ENCODE peak calls at places on chromosome 11, in four cellular contexts. N is HepG2, F is HEK293T, U is H1. A is an unnamed sample.

GRCh38 chr11:76665921-76666351 is 4.6 kb downstream of the LRRC32 start:
- DNase-seq in N (no peak), F (no peak), U (no peak), A (no peak)

GRCh38 chr11:73040046-73040445 is 102.1 kb downstream of the FCHSD2 start:
- DNase-seq in N (no peak), F (no peak), U (no peak), A (no peak)

GRCh38 chr11:10493041-10493663 is 38.1 kb downstream of the AMPD3 start:
- DNase-seq in N (no peak), F (no peak), U (no peak), A (no peak)

GRCh38 chr11:12121504-12121903 is 11.1 kb downstream of the MICAL2 start:
- DNase-seq in N (no peak), F (no peak), U (no peak), A (no peak)

GRCh38 chr11:80240245-80240644 is 799.4 kb upstream of the TENM4 start:
- DNase-seq in N (no peak), F (no peak), U (no peak), A (no peak)

GRCh38 chr11:83641511-83641910 is 355.3 kb upstream of the CCDC90B start:
- DNase-seq in N (no peak), F (no peak), U (no peak), A (no peak)

GRCh38 chr11:74636633-74637184 is 44.3 kb downstream of the POLD3 start:
- DNase-seq in N (no peak), F (no peak), U (no peak), A (no peak)

GRCh38 chr11:47399860-47400812 is 8.3 kb upstream of the SLC39A13 start:
- DNase-seq in N (no peak), F (no peak), U (no peak), A (no peak)

GRCh38 chr11:125959511-125959910 is 13.7 kb downstream of the VSIG10L2 start:
- DNase-seq in N (no peak), F (no peak), U (no peak), A (no peak)

GRCh38 chr11:27076121-27076589 is 35.5 kb downstream of the BBOX1 start:
- DNase-seq in N (no peak), F (no peak), U (no peak), A (no peak)

GRCh38 chr11:61083601-61084147 is 18.6 kb upstream of the CD5 start:
- DNase-seq in N (no peak), F (no peak), U (no peak), A (no peak)

GRCh38 chr11:8826145-8826786 is 84.7 kb upstream of the AKIP1 start:
- DNase-seq in N (peak), F (no peak), U (no peak), A (no peak)

DNA sequence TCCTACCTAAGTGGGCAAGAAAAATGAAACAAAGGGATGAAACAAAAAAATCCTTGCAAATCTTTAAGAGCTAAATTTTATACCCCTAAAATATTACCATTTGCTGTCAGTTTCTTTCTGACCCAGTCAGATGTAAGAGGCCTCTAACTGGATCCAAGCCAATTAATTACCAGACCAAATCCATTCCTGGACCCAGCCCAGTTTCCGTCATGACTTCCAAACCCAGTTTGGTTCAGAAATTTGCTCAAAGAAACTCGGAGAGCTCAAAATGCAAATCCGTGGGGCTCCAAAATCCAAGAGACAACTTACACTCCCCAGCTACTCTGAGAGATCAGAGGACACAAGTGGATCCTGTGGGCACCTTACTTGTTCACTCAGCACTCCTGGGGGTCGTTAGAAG is 46.8 kb downstream of the TRIM44 start:
- DNase-seq in N (no peak), F (no peak), U (no peak), A (no peak)
- TF ChIP-seq SUZ12 in N (no peak), F (no peak), U (no peak), A (no peak)

DNA sequence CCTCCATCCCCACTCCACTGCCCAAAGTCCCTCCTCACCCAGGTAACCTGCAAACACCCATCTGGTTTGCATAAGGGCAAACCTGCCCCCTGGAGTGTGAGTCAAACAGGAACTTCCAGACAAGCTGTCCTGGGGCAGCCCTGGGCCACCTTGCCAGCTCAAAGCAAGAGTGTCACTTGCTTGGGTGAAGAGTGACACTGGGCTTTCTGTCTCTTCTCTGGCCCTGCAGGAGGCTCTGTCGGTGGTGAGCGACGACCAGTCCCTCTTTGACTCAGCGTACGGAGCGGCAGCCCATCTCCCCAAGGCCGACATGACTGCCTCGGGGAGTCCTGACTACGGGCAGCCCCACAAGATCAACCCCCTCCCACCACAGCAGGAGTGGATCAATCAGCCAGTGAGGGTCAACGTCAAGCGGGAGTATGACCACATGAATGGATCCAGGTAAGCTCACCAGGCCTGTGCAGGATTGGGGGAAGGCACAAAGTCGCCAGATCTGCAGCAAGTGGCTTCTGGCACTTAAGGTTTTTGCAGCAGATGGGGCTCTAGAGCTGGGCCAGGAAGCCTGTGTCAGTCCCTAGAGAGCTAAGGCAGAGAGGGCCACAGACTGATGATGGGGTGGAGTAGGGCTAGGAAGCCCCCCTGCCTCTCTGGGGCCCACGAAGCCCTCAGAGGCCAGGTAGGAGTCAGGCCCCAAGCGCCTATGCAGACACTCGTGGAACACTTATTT is 64.2 kb downstream of the FLI1 start:
- DNase-seq in N (no peak), F (no peak), U (no peak), A (no peak)
- TF ChIP-seq SUZ12 in N (no peak), F (no peak), U (no peak), A (no peak)

GRCh38 chr11:1933416-1934325 is 13.5 kb upstream of the MRPL23 start:
- DNase-seq in N (no peak), F (no peak), U (no peak), A (no peak)

GRCh38 chr11:1932681-1933080 is 13.2 kb downstream of the TNNT3 start:
- DNase-seq in N (no peak), F (no peak), U (no peak), A (no peak)

GRCh38 chr11:1935156-1936071 is 11.7 kb upstream of the MRPL23 start:
- DNase-seq in N (no peak), F (no peak), U (peak), A (no peak)

GRCh38 chr11:1936072-1936780 is 10.9 kb upstream of the MRPL23 start:
- DNase-seq in N (no peak), F (no peak), U (peak), A (no peak)

GRCh38 chr11:1934326-1935155 is 12.6 kb upstream of the MRPL23 start:
- DNase-seq in N (no peak), F (no peak), U (no peak), A (no peak)
- TF ChIP-seq SUZ12 in N (no peak), F (no peak), U (no peak), A (no peak)

DNA sequence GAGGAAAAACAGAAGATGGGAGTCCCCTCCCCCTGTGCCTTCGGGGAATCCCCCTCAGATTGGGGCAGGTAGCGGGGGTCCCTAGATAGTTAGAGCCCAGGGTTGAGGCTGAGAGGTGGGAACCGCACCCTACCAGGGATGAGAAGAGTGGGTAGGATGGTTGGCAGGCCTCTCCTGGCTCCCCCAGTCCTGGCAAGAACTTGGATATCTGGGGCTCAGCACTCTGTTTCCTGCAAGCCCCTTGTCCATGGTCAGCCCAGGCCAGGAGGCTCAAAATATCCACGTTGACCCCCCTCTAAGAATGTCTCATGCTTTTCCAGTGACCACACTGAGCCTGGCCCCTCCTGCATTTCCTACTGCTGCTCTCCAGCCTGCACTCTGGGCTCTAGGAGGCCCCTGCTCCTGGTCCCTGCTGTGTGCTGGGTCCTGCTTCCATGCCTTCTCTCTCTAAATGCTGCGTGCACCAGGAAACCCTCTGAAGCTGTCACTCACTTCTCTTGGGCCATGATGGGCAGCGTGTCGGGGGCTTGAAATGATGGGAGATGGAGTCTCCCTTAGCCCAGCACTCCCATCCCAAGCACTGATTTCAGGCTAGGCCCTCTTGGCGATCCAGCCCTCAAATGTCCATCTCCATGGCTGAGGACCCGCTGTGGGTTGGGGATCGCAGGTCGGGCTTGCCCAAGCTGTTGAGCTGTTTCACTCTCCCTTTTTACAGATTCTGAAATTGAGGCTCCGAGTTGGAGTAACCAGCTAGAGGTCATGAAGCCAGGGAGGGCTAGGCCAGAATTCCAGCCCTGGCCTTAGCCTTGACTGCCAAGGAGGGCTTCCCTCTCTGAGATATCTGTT is 2.0 kb downstream of the MAP3K11 start:
- DNase-seq in N (no peak), F (no peak), U (no peak), A (no peak)
- TF ChIP-seq SUZ12 in N (no peak), F (no peak), U (no peak), A (no peak)

GRCh38 chr11:64122411-64123101 is 43.4 kb downstream of the MACROD1 start:
- DNase-seq in N (no peak), F (no peak), U (no peak), A (no peak)

GRCh38 chr11:64123102-64123434 is 42.8 kb downstream of the MACROD1 start:
- DNase-seq in N (no peak), F (no peak), U (no peak), A (no peak)

GRCh38 chr11:64123679-64124078 is 42.2 kb downstream of the MACROD1 start:
- DNase-seq in N (no peak), F (no peak), U (no peak), A (no peak)

GRCh38 chr11:64125676-64126075 is 40.2 kb downstream of the MACROD1 start:
- DNase-seq in N (no peak), F (no peak), U (no peak), A (no peak)

GRCh38 chr11:64124147-64124546 is 41.8 kb downstream of the MACROD1 start:
- DNase-seq in N (no peak), F (peak), U (no peak), A (no peak)
- TF ChIP-seq SUZ12 in N (no peak), F (no peak), U (no peak), A (no peak)

GRCh38 chr11:13857828-13858227 is 104.7 kb upstream of the SPON1 start:
- DNase-seq in N (no peak), F (no peak), U (no peak), A (no peak)
- TF ChIP-seq SUZ12 in N (no peak), F (no peak), U (no peak), A (no peak)

DNA sequence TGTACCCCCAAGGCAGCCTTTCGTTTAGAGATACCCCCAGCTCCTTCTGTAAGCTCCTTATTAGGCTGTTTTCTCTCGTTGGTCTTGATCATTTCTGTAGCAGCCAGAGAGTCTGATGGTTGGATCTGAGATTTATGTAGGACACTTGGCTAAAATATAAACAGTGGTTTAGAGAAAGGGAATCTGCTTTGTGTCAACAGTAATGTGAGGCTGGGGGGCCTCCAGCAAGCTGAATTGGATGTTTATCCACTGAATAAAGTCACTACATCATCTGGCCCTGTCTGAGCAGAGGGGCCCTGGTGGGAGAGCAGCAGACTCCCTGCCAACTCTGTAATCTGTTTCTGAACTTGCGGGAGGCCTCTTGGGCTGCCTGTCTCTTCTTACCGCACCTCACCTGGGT is 328.5 kb upstream of the PLET1 start:
- DNase-seq in N (no peak), F (no peak), U (no peak), A (no peak)
- TF ChIP-seq SUZ12 in N (no peak), F (no peak), U (no peak), A (no peak)

A was measured in NT2/D1.